ENCODE peak calls at places on chromosomes 5 and 9, in five cellular contexts. L, N, R, K and W are unnamed samples.
A peak's percentile ranks its signal among the peaks of the same experiment; 100 is the strongest.

GRCh38 chr5:176780071-176780850 is 30.1 kb upstream of the UNC5A start:
- DNase-seq in L (no peak), N (no peak), R (no peak), K (no peak), W (no peak)

GRCh38 chr9:76586555-76587314 is 127.8 kb downstream of the GCNT1 start:
- DNase-seq in K (no peak), R (no peak), L (no peak), N (no peak), W (no peak)

GRCh38 chr5:147140558-147140957 is 94.3 kb upstream of the STK32A start:
- DNase-seq in N (peak; percentile 79), R (no peak), L (no peak), K (no peak), W (no peak)

GRCh38 chr9:124853605-124854143 is 414 bp downstream of the WDR38 start:
- DNase-seq in R (no peak), L (no peak), N (no peak), K (no peak), W (no peak)

GRCh38 chr5:57431816-57432215 is 50.8 kb downstream of the ACTBL2 start:
- DNase-seq in R (no peak), K (no peak), L (no peak), N (no peak), W (no peak)

GRCh38 chr5:97009212-97009898 is 73.5 kb downstream of the LNPEP start:
- DNase-seq in L (peak; percentile 19), K (peak; percentile 40), N (no peak), R (no peak), W (no peak)

GRCh38 chr9:72309366-72310133 is 55.5 kb downstream of the ZFAND5 start:
- DNase-seq in L (no peak), N (no peak), R (no peak), K (no peak), W (no peak)

GRCh38 chr5:16866795-16867584 is 69.1 kb downstream of the MYO10 start:
- DNase-seq in K (no peak), R (peak; percentile 15), L (no peak), N (no peak), W (peak; percentile 42)

GRCh38 chr5:34923694-34924461 is 5.5 kb upstream of the DNAJC21 start:
- DNase-seq in R (no peak), L (no peak), K (peak; percentile 93), N (no peak), W (no peak)

GRCh38 chr5:76439201-76439600 is 36.1 kb downstream of the IQGAP2 start:
- DNase-seq in L (no peak), R (no peak), N (no peak), K (no peak), W (no peak)

GRCh38 chr9:88571417-88571816 is 36.4 kb downstream of the NXNL2 start:
- DNase-seq in R (no peak), N (no peak), K (no peak), L (no peak), W (no peak)

GRCh38 chr5:123245689-123246088 is 156.6 kb downstream of the PRDM6 start:
- DNase-seq in L (no peak), K (no peak), R (no peak), N (no peak), W (no peak)

GRCh38 chr9:31608413-31608812 is 776.0 kb upstream of the ACO1 start:
- DNase-seq in N (no peak), R (no peak), L (no peak), K (no peak), W (no peak)

GRCh38 chr9:70484232-70485130 is 70.0 kb upstream of the KLF9 start:
- DNase-seq in N (peak; percentile 59), R (peak; percentile 5), K (peak; percentile 85), L (no peak), W (peak; percentile 26)

GRCh38 chr5:154220625-154221024 is 30.1 kb downstream of the GALNT10 start:
- DNase-seq in R (no peak), N (no peak), K (no peak), L (no peak), W (no peak)

GRCh38 chr5:32426440-32427151 is 17.9 kb downstream of the ZFR start:
- DNase-seq in K (no peak), L (no peak), N (no peak), R (no peak), W (no peak)

GRCh38 chr5:135113323-135113722 is 79.3 kb upstream of the PITX1 start:
- DNase-seq in N (no peak), R (no peak), L (no peak), K (no peak), W (no peak)

GRCh38 chr5:159995841-159996240 is 13.1 kb upstream of the TTC1 start:
- DNase-seq in K (no peak), R (no peak), N (no peak), L (no peak), W (no peak)

GRCh38 chr9:128361296-128361980 is 9.7 kb upstream of the URM1 start:
- DNase-seq in L (no peak), N (no peak), R (no peak), K (no peak), W (no peak)

DNA sequence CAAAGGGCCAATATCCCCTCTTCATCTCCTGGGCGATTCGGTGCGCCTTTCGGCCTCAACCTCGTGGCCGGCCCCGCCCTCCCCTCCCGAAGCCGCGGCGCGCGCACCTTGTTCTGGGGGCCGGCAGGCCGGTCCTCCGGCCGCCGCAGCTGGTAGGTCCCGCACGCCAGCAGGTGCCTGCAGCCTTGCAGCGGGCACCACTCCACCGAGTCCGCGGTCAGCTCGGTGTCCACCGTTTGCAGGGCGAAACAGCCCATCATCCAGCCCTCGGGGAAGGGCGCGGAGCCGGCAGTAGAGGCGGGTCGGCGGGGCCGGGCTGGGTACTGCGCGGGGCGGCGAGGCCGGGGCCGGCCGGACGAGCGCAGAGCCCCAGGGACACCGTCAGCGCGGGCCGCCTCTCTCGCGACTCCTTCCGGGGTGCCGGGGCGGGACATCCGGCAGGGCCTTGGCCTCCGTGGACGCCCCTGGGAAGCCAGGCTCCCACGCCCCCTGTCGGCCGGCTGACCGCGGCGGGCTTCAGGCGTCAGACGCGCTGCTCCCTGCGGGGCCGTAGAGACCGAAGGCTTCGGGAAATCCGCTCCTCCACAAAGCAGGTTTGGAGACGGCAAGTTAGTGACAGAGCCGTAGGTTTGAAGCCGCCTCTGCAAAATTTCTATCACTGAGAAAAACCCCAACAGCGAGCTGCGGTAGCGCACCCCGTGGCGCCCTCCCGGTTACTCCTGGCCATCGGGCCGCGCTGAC is at the start of gene DPH7:
- DNase-seq in K (peak; percentile 97), N (peak; percentile 84), L (peak; percentile 35), R (peak; percentile 78), W (peak; percentile 96)
- TF ChIP-seq ATF2 in K (peak; percentile 67), N (peak; percentile 47), L (no peak), R (no peak), W (no peak)

DNA sequence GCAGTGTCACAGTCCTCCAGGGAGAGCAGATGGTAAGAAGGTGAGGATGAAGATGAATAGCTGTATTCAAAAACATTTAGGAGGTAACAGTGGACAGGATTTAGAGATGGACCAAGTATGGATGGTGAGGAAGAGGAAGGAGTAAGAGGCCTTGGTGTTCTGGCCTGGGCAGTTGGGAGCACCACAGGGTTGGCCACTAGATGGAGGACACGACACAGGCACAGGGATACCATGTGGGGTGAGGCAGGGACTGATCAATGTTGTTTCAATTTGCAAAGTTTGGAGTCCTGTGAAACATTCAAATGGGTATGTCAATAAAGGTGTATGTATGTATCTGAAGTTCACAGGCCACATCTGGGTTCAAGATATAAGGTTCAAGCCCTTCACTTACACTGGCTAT is 141.1 kb upstream of the RASEF start:
- DNase-seq in N (no peak), L (no peak), R (no peak), K (no peak), W (no peak)
- TF ChIP-seq ATF2 in N (no peak), L (no peak), R (no peak), K (no peak), W (no peak)

DNA sequence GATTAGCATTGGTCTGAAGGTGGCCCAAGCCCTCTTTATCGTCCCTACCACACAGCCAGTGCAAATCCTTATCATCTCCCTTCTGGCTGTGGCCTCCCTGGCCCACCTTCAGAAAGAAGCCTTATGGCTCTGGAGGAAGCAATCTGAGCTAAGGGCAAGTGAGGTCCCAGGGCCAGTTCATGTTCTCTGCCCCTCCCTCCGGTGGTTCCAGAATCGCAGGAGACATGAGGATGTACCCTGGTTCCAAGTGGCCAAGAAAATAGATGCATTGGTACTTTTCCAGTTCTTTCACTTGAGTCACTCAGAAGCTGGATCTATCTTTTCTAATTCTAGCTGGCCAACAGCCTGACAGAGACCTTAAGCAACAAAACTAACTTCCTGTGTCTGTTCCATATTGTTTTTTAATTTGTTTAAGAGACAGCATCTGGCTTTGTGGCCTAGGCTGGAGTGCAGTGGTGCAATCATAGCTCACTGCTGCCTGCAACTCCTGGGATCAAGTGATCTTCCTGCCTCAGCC is 60.7 kb downstream of the LHFPL2 start:
- DNase-seq in L (no peak), R (no peak), K (peak; percentile 91), N (no peak), W (no peak)
- TF ChIP-seq ATF2 in L (no peak), R (no peak), K (no peak), N (no peak), W (no peak)

GRCh38 chr9:68500457-68501158 is 40.1 kb downstream of the TMEM252 start:
- DNase-seq in L (no peak), N (peak; percentile 43), R (no peak), K (no peak), W (no peak)
- TF ChIP-seq ATF2 in L (no peak), N (no peak), R (no peak), K (no peak), W (no peak)

DNA sequence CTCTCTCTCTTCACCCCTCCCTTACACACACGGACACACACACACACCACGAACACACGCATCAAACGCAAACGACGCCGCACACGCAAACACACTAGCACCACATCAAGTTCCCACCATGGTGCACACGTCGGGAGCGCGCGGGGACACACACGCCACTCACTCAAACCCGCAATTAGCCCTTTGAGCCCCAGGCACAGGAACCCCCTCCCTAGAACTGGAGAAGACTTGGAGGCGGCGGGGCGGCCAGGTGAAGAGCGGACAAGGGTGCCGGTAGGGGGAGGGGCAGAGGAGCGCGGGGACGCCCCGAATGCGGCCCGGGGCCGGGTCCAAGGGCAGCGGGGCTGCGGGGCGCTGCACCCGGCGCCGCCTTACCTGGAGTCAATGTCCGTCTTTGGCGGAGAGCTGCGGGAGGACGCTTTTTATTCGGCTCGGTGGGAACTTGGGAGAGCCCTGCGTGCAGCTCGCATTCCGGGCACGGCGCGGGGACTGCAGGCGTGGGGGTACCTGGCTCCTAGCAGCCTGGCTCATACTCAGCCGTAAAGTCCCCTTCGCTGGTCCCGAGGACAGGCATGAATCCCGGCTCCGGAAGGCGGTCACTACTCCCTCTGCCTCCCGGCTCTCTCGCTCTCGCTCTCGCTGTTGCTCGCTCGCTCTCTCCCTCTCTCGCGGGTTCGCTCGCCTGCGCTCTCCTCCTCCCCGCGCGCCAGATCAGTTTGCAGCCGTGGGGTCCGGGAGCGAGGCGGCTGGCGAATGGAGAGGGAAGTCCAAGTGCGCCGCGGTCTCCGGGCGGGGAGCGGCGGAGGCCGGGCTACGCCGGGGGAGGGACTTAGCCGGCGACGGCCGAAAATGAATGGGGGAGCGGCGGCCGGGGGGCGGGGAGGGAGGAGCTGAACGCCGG is at the start of gene BRINP1:
- DNase-seq in N (no peak), R (peak; percentile 49), K (no peak), L (no peak), W (peak; percentile 77)
- TF ChIP-seq ATF2 in N (no peak), R (no peak), K (no peak), L (no peak), W (peak; percentile 24)

DNA sequence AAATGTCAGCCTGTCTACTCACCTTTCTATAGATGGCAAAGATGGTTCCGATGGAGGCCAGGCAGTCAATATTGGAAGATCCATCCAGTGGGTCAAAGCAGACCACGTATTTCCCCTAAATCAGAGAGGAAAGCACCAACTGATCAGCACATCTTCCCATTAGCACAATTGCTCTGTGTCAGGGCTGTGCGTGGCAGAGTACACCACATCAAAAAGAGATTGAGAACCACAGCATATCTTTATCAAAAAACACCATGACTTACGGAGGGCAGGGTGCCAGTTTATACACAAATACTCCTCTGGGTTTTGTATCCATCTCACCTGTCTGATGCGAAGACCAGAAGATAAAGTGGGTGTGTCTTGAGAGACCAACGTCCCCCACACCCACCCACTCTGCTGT is 9.1 kb downstream of the FBP2 start:
- DNase-seq in K (no peak), N (no peak), L (no peak), R (no peak), W (no peak)
- TF ChIP-seq ATF2 in K (no peak), N (no peak), L (no peak), R (no peak), W (no peak)